ENCODE peak calls at places on chromosomes 7 and 10, in five cellular contexts. C, R, S, B and V are unnamed samples. For H3K4me1, the result is how much of the 10 kb centered on the place peaks cover.

GRCh38 chr10:25753776-25754175 is 180.3 kb upstream of the MYO3A start:
- DNase-seq in C (no peak), R (no peak), S (no peak), B (no peak), V (no peak)

GRCh38 chr7:134444961-134445315 is 14.0 kb downstream of the AKR1B1 start:
- DNase-seq in C (no peak), R (no peak), S (no peak), B (no peak), V (no peak)

GRCh38 chr10:133241501-133242205 is 4.0 kb downstream of the VENTX start:
- DNase-seq in C (no peak), R (no peak), S (no peak), B (peak), V (no peak)

GRCh38 chr7:128879939-128880746 is 17.5 kb downstream of the ATP6V1F start:
- DNase-seq in C (peak), R (peak), S (peak), B (peak), V (no peak)

GRCh38 chr10:75165684-75166622 is 44.6 kb upstream of the VDAC2 start:
- DNase-seq in C (no peak), R (no peak), S (no peak), B (no peak), V (no peak)

GRCh38 chr10:24806262-24806661 is 82.6 kb upstream of the ARHGAP21 start:
- DNase-seq in C (no peak), R (no peak), S (no peak), B (no peak), V (no peak)

GRCh38 chr7:5218564-5219360 is 28.7 kb downstream of the WIPI2 start:
- DNase-seq in C (no peak), R (no peak), S (peak), B (peak), V (no peak)

GRCh38 chr10:3874988-3875841 is 90.2 kb upstream of the KLF6 start:
- DNase-seq in C (no peak), R (no peak), S (no peak), B (no peak), V (no peak)

GRCh38 chr7:70678621-70679251 is 453.2 kb upstream of the GALNT17 start:
- DNase-seq in C (no peak), R (peak), S (no peak), B (no peak), V (no peak)

DNA sequence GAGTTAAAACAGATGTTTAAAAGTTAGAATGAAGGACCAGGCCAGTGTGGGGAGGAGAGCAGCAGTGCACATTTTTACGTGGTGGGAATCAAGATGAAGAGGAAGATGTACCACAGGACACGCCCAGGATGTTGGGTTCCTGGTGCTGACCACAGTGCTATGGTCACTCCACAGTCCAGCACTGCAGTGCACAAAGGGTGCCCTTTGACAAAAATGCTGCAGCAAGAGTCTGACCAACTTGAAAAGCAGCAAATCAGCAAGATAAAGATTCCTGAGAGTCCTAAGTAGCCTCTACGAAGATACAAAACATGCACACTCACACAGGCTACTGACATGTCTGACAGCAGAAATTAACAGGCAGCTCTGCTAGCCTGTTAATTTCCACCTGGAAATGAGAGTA is 107.1 kb downstream of the PIP4K2A start:
- DNase-seq in C (no peak), R (no peak), S (no peak), B (no peak), V (no peak)
- H3K27ac ChIP-seq in C (no peak), R (no peak), S (no peak), B (peak), V (no peak)

GRCh38 chr10:23693895-23694294 is 255.0 kb downstream of the OTUD1 start:
- DNase-seq in C (peak), R (no peak), S (no peak), B (peak), V (no peak)

GRCh38 chr10:23695825-23696420 is 257.0 kb downstream of the OTUD1 start:
- DNase-seq in C (peak), R (no peak), S (no peak), B (peak), V (no peak)

GRCh38 chr10:23696476-23696875 is 257.6 kb downstream of the OTUD1 start:
- DNase-seq in C (no peak), R (peak), S (no peak), B (no peak), V (no peak)

GRCh38 chr10:23694446-23694920 is 255.6 kb downstream of the OTUD1 start:
- DNase-seq in C (peak), R (peak), S (no peak), B (peak), V (no peak)

DNA sequence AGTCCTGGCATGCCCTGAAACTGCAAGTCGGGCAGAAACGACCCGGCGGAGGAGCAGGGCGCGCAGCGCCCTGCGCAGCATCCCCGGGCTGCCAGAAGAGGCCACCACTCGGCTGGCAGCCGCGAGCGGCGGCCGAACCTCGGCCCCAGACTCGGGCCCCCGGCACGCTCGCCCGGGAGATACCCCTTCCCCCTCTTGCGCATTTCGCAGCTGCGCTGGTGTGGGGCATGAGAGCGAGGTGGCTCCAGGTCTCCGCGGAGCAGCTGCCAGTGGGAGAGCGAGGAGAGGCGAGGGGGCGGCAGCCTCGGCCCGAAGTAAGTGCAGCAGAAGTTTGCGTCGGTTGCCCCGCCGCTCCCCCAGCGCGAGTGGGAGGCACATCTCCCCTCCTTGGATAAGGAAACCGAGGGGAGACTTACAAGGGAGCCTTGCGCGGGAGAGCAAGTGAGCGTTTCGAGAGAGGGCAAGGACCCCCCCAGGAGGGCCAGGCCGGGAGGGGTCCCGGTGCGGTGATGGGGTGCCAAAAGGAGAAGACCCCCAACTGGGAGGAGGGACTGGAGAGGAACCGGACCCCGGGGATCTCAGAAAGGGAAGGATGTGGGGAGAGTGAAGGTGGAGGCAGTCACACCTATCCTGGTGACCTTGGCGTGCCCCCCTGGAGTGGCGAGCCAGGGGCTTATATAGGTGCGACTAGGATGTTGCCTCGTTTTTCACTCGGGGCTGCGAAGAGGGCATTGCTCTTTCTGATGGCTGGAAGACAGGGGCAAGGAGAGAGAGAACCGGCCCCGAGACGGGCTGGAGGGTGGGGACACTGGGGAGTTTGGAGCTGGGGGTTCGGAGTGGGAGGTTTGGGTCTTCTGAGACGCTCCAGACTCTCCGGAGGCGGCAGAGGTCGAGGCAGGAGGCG is 256.3 kb downstream of the OTUD1 start:
- DNase-seq in C (peak), R (no peak), S (no peak), B (peak), V (no peak)
- TF ChIP-seq CTCF in C (peak), R (peak), S (no peak), B (no peak), V (no peak)

DNA sequence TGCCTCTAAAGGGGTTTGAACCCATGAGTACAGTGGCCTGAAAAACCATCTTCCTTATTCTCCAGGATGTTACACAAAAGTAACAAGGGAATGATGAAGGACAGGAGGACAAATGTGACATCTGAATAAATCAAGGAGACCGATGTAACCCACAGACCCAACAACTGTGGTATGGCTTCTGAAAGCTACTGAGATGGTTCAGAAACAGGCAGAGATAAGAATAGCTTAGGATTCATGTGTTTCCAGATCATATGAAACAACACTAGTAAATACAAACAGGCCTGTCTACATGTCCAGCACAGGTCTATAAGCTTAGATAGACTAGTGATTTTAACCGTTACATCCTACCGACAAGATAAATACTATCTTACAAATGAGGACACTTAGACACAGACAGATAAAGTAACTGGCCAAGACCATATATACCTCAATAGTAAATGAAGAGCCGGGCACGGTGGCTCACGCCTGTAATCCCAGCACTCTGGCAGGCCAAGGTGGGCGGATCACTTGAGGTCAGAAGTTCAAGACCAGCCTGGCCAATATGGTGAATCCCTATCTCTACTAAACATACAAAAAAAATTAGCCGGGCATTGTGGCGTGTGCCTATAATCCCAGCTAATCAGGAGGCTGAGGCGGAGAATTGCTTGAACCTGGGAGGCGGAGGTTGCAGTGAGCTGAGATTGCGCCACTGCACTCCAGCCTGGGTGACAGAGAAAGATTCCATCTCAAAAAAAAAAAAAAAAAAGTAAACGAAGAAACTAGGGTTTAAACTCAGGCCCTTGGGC is 88.7 kb downstream of the SORBS1 start:
- DNase-seq in C (no peak), R (no peak), S (no peak), B (no peak), V (no peak)
- H3K4me1 ChIP-seq in C (under half), R (under half), S (under half), B (half or more), V (half or more)

GRCh38 chr10:95841711-95842498 is 65.9 kb upstream of the CC2D2B start:
- DNase-seq in C (peak), R (peak), S (peak), B (no peak), V (no peak)

GRCh38 chr10:95837368-95837776 is 70.4 kb upstream of the CC2D2B start:
- DNase-seq in C (peak), R (no peak), S (no peak), B (no peak), V (no peak)

GRCh38 chr10:95837783-95838182 is 70.0 kb upstream of the CC2D2B start:
- DNase-seq in C (no peak), R (no peak), S (no peak), B (no peak), V (no peak)

GRCh38 chr10:95840121-95840520 is 67.7 kb upstream of the CC2D2B start:
- DNase-seq in C (no peak), R (peak), S (no peak), B (no peak), V (no peak)

GRCh38 chr10:95840681-95841080 is 67.1 kb upstream of the CC2D2B start:
- DNase-seq in C (no peak), R (no peak), S (no peak), B (no peak), V (no peak)
- H3K27ac ChIP-seq in C (no peak), R (no peak), S (no peak), B (peak), V (peak)

GRCh38 chr10:120260446-120260845 is 196.6 kb upstream of the PLPP4 start:
- DNase-seq in C (no peak), R (no peak), S (no peak), B (no peak), V (no peak)

GRCh38 chr10:120262857-120263547 is 194.0 kb upstream of the PLPP4 start:
- DNase-seq in C (no peak), R (peak), S (no peak), B (no peak), V (no peak)

DNA sequence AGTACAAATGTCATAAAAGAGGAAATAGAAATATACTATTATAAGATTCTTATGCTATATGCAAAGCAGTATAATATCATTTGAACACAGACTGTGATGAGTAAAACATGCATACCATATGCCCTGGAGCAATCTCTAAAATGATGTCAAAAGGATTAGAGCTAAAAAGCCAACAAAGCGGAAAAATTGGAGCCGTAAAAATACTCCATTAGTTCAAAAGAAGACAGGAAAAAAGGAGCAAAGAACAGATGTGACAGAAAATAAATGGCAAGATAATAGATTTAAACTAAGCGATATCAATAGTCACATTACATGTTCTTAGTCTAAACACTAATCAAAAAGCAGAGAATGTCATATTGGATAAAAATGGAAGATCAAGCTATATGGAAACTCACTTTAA is 191.0 kb upstream of the PLPP4 start:
- DNase-seq in C (no peak), R (no peak), S (no peak), B (no peak), V (no peak)
- TF ChIP-seq CTCF in C (no peak), R (no peak), S (no peak), B (no peak), V (no peak)

GRCh38 chr10:79116801-79117723 is 48.3 kb downstream of the ZMIZ1 start:
- DNase-seq in C (no peak), R (no peak), S (no peak), B (no peak), V (no peak)

GRCh38 chr10:79113827-79114226 is 45.1 kb downstream of the ZMIZ1 start:
- DNase-seq in C (peak), R (no peak), S (no peak), B (no peak), V (no peak)

GRCh38 chr10:79115302-79115701 is 46.5 kb downstream of the ZMIZ1 start:
- DNase-seq in C (no peak), R (no peak), S (no peak), B (no peak), V (no peak)

GRCh38 chr10:79116363-79116762 is 47.6 kb downstream of the ZMIZ1 start:
- DNase-seq in C (no peak), R (no peak), S (no peak), B (no peak), V (no peak)

GRCh38 chr10:79118286-79119202 is 49.8 kb downstream of the ZMIZ1 start:
- DNase-seq in C (no peak), R (no peak), S (no peak), B (no peak), V (no peak)
- H3K4me1 ChIP-seq in C (under half), R (under half), S (under half), B (half or more), V (under half)

GRCh38 chr7:45177801-45178200 is 20.2 kb downstream of the RAMP3 start:
- DNase-seq in C (no peak), R (no peak), S (no peak), B (no peak), V (no peak)
- H3K27ac ChIP-seq in C (no peak), R (no peak), S (no peak), B (peak), V (no peak)